ENCODE peak calls at places on chromosome 11, in nine cellular contexts. I is A549; W is RPMI7951; D is AG04450; N is OCI-LY7; R is stimulated activated CD4-positive, alpha-beta T cell treated with anti-CD3 and anti-CD28 coated beads, Interleukin-15, amount 100 ng/mL, for 24 hours; A is stimulated activated CD8-positive, alpha-beta memory T cell treated with anti-CD3 and anti-CD28 coated beads, Interleukin-12 subunit alpha, Interleukin-12 subunit beta, amount 100 ng/mL, for 4 hours; J is left cardiac atrium; Y is psoas muscle. F is an unnamed sample.

GRCh38 chr11:119942021-119942420 is 195.9 kb downstream of the TRIM29 start:
- DNase-seq in A (no peak), D (no peak), N (no peak), I (no peak), J (no peak), Y (no peak), R (no peak), W (no peak), F (no peak)

GRCh38 chr11:92141159-92141558 is 83.5 kb upstream of the FAT3 start:
- DNase-seq in D (no peak), Y (no peak), J (no peak), W (no peak), N (no peak), I (no peak), A (no peak), R (no peak), F (peak)

GRCh38 chr11:108530426-108530825 is 32.2 kb upstream of the POGLUT3 start:
- DNase-seq in A (no peak), J (no peak), W (no peak), N (no peak), I (no peak), D (no peak), R (no peak), Y (no peak), F (no peak)

GRCh38 chr11:65130631-65131416 is 3.5 kb downstream of the SYVN1 start:
- DNase-seq in J (no peak), I (no peak), W (no peak), R (no peak), A (no peak), N (peak), D (no peak), Y (no peak), F (no peak)

GRCh38 chr11:123086315-123086714 is 24.4 kb upstream of the HSPA8 start:
- DNase-seq in N (no peak), W (peak), J (no peak), I (no peak), D (no peak), R (no peak), Y (no peak), A (no peak), F (peak)

GRCh38 chr11:79287952-79288351 is 152.9 kb downstream of the TENM4 start:
- DNase-seq in I (no peak), R (no peak), Y (no peak), W (no peak), J (no peak), N (no peak), A (no peak), D (no peak), F (no peak)

GRCh38 chr11:82458147-82458546 is 275.5 kb downstream of the FAM181B start:
- DNase-seq in D (no peak), W (no peak), J (no peak), I (no peak), Y (no peak), N (no peak), R (no peak), A (no peak), F (no peak)

GRCh38 chr11:12216100-12216499 is 105.7 kb downstream of the MICAL2 start:
- DNase-seq in R (no peak), W (no peak), I (no peak), J (no peak), N (no peak), A (no peak), D (no peak), Y (no peak), F (no peak)

GRCh38 chr11:9231848-9232177 is 33.3 kb downstream of the DENND5A start:
- DNase-seq in D (no peak), N (no peak), A (no peak), W (peak), J (no peak), R (no peak), I (no peak), Y (no peak), F (no peak)